ENCODE peak calls at places on chromosomes 1 and 21, in nine cellular contexts. J, C, H, Q, B, A, D, U and N are unnamed samples.

GRCh38 chr1:85200367-85200869 is 398 bp downstream of the SYDE2 start:
- DNase-seq in U (peak), Q (peak), A (peak), H (no peak), D (no peak), C (peak), B (peak), J (peak), N (no peak)

GRCh38 chr1:226809785-226810571 is 60.4 kb upstream of the PSEN2 start:
- DNase-seq in C (no peak), Q (no peak), A (no peak), U (no peak), H (no peak), D (no peak), B (no peak), J (no peak), N (no peak)

GRCh38 chr1:62159940-62160348 is 34.7 kb upstream of the L1TD1 start:
- DNase-seq in J (no peak), C (no peak), A (no peak), H (no peak), B (no peak), D (no peak), U (no peak), Q (no peak), N (no peak)

GRCh38 chr1:187018291-187018690 is 189.5 kb downstream of the PLA2G4A start:
- DNase-seq in J (no peak), B (no peak), D (no peak), H (no peak), A (no peak), Q (no peak), U (no peak), C (no peak), N (no peak)

GRCh38 chr1:203084588-203085527 is 954 bp downstream of the MYOG start:
- DNase-seq in H (no peak), A (no peak), B (no peak), Q (peak), D (no peak), U (no peak), C (peak), J (no peak), N (no peak)

GRCh38 chr1:231419147-231419546 is 2.9 kb downstream of the EGLN1 start:
- DNase-seq in H (no peak), J (no peak), A (no peak), U (no peak), C (no peak), B (no peak), D (no peak), Q (no peak), N (no peak)

GRCh38 chr1:41387667-41388091 is 26.4 kb downstream of the FOXO6 start:
- DNase-seq in J (peak), C (peak), D (peak), H (peak), B (peak), Q (no peak), A (no peak), U (peak), N (peak)

GRCh38 chr1:8152731-8153702 is 126.9 kb upstream of the ERRFI1 start:
- DNase-seq in Q (no peak), C (no peak), D (no peak), J (no peak), A (no peak), U (no peak), B (peak), H (no peak), N (no peak)

GRCh38 chr1:246703581-246703980 is 20.6 kb upstream of the SCCPDH start:
- DNase-seq in H (no peak), D (no peak), U (no peak), B (peak), Q (no peak), J (no peak), C (no peak), A (no peak), N (no peak)

GRCh38 chr21:41142051-41142795 is 25.7 kb upstream of the BACE2 start:
- DNase-seq in C (peak), Q (no peak), U (no peak), B (no peak), J (no peak), A (peak), D (no peak), H (peak), N (no peak)

GRCh38 chr1:235124111-235124510 is 4.5 kb downstream of the TOMM20 start:
- DNase-seq in C (no peak), A (no peak), D (no peak), H (no peak), Q (no peak), B (no peak), J (no peak), U (no peak), N (no peak)

GRCh38 chr21:42350899-42351543 is at the start of gene TFF2:
- DNase-seq in J (no peak), C (no peak), A (no peak), B (no peak), H (no peak), D (no peak), Q (no peak), U (peak), N (no peak)

GRCh38 chr21:34553199-34553952 is 41.4 kb upstream of the KCNE1 start:
- DNase-seq in D (no peak), Q (no peak), B (no peak), H (peak), J (no peak), C (no peak), U (no peak), A (no peak), N (no peak)

GRCh38 chr1:183770816-183771128 is 34.1 kb upstream of the RGL1 start:
- DNase-seq in H (no peak), B (no peak), U (no peak), J (no peak), Q (no peak), D (no peak), C (no peak), A (no peak), N (no peak)

GRCh38 chr1:247357062-247357780 is 25.6 kb upstream of the ZNF496 start:
- DNase-seq in H (peak), J (no peak), U (no peak), B (no peak), Q (no peak), C (peak), D (peak), A (no peak), N (no peak)

GRCh38 chr1:228857611-228858010 is 122.3 kb downstream of the RHOU start:
- DNase-seq in A (no peak), B (no peak), U (no peak), C (no peak), H (no peak), J (no peak), D (no peak), Q (no peak), N (no peak)

GRCh38 chr21:42401164-42401563 is 2.5 kb upstream of the UBASH3A start:
- DNase-seq in C (no peak), Q (no peak), A (no peak), B (no peak), H (peak), D (no peak), J (no peak), U (no peak), N (no peak)

GRCh38 chr21:39313042-39313456 is 383 bp downstream of the BRWD1 start:
- DNase-seq in B (no peak), Q (no peak), H (peak), D (no peak), C (peak), A (peak), U (peak), J (peak), N (no peak)

GRCh38 chr21:29193907-29194306 is 63.5 kb downstream of the MAP3K7CL start:
- DNase-seq in Q (no peak), B (no peak), A (no peak), C (no peak), U (no peak), J (no peak), H (no peak), D (no peak), N (no peak)

GRCh38 chr21:29194342-29194741 is 63.9 kb downstream of the MAP3K7CL start:
- DNase-seq in H (no peak), C (no peak), B (no peak), A (no peak), D (no peak), U (no peak), J (no peak), Q (no peak), N (no peak)

GRCh38 chr21:29190920-29191319 is 60.5 kb downstream of the MAP3K7CL start:
- DNase-seq in U (no peak), Q (peak), J (no peak), C (no peak), B (peak), H (peak), D (no peak), A (no peak), N (no peak)

GRCh38 chr21:29194847-29195246 is 64.4 kb downstream of the MAP3K7CL start:
- DNase-seq in J (no peak), H (peak), C (no peak), U (no peak), A (no peak), D (no peak), Q (no peak), B (no peak), N (no peak)

DNA sequence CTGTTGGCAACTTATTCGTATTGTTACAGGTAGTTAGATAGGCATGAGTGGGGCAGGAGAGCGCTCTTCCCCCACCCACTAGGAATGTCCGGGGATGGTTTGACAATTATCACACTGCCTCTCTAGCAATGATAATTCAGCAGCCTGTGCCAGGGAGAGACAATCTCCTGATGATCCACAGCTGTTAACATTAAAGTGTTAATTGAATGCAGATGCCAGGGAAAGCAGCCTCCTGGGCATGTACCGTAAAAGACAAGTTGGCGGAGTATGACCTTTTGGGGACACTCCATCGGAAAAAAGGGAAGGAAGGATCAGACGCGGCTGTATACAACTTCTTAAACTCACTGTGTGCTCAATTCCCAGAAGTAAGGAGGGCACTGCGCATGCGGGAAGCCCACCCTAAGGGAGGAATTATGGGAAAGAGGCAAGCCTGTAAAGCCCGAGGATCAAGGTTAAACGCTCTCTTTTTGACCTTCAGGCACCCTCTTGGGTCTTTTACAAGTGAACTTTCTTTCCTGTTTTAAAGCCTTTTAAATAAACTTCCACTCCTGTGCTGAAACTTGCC is 62.6 kb downstream of the MAP3K7CL start:
- DNase-seq in J (peak), A (no peak), Q (no peak), D (no peak), H (no peak), B (no peak), C (peak), U (no peak), N (no peak)
- H3K4me3 ChIP-seq in J (peak), A (no peak), Q (no peak), D (no peak), H (no peak), B (peak), C (peak), U (no peak), N (no peak)

GRCh38 chr1:88552226-88552625 is 131.8 kb upstream of the PKN2 start:
- DNase-seq in B (no peak), C (no peak), H (no peak), A (no peak), J (no peak), Q (no peak), U (no peak), D (no peak), N (no peak)
- TF ChIP-seq CTCF in B (no peak), C (no peak), H (no peak), A (no peak), J (peak), Q (peak), U (no peak), D (peak), N (peak)

GRCh38 chr1:39103321-39104157 is 77.4 kb downstream of the NDUFS5 start:
- DNase-seq in J (no peak), Q (no peak), D (no peak), B (no peak), C (no peak), H (peak), U (no peak), A (no peak), N (no peak)

GRCh38 chr1:39105061-39105840 is 79.1 kb downstream of the NDUFS5 start:
- DNase-seq in H (peak), Q (peak), U (peak), B (peak), C (peak), A (peak), J (peak), D (peak), N (no peak)

GRCh38 chr1:39105841-39106765 is 80.0 kb downstream of the NDUFS5 start:
- DNase-seq in D (peak), C (peak), A (peak), B (peak), J (peak), Q (peak), H (peak), U (no peak), N (no peak)

GRCh38 chr1:39104158-39105060 is 78.3 kb downstream of the NDUFS5 start:
- DNase-seq in Q (no peak), B (peak), J (peak), H (peak), A (peak), C (no peak), U (no peak), D (peak), N (no peak)

DNA sequence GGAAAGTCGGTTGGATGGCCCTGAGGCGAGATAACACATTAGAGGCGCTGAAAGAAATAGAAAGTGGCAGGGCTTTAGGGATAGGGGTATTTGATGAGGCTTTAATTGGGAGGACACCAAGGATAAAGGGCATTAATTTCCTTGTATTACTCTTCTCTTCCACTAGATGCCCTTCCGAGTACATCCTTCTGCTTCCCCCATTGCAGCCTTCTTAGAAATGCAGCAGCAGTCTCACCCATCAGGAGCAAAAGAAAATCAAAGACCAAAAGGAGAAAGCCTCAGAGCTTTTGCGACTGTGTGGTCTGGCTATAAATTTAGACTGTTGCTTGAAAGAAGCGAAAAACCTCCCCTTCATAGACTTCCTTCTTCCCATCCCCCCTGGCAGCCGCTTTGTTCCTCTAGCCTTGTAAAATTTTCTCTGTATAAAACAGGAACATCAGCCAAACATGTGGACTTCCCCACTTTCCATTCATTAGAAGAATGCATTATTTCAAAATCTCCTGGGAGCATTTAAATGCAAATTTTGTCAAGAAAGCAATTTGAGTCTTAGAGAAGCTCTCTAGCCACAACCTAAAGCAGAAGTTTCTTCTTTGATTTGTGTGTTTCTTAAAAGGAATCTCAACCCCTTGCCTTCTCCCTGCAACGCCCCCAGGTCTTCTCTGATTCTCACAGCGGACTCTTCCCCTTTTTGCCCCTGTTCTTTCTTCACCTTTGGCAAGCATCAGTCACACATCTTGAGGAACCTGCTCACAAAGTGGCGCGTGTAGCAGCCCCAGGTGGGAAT is 76.6 kb downstream of the NDUFS5 start:
- DNase-seq in Q (peak), H (peak), C (peak), J (peak), A (no peak), B (no peak), D (peak), U (no peak), N (peak)
- H3K4me3 ChIP-seq in Q (no peak), H (no peak), C (no peak), J (no peak), A (no peak), B (no peak), D (no peak), U (no peak), N (no peak)

DNA sequence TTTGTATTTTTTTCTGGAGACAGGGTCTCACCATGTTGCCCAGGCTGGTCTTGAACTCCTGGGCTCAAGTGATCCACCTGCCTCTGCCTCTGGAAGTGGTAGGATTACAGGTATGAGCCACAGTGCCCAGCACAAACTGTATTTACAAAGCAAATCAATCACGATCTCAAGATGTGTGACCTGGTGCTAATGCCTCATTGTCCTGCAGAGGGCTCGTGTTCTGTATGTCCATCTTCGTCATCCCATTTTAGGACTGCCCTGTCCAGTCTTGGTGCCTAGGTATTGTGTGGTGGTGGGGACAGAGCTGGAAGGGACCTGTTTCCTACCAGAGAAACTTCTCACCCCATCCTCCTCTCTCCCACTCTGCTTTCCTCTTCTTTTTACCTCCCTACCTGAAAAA is 20.2 kb downstream of the PROK1 start:
- DNase-seq in B (no peak), J (no peak), D (no peak), Q (no peak), H (no peak), A (no peak), U (no peak), C (no peak), N (no peak)
- TF ChIP-seq CTCF in B (no peak), J (peak), D (no peak), Q (no peak), H (no peak), A (no peak), U (no peak), C (no peak), N (peak)

GRCh38 chr1:241637046-241637590 is 3.1 kb downstream of the CHML start:
- DNase-seq in U (no peak), C (no peak), A (no peak), Q (no peak), B (no peak), J (no peak), H (peak), D (no peak), N (no peak)

GRCh38 chr1:241639040-241639652 is 1.0 kb downstream of the CHML start:
- DNase-seq in J (no peak), Q (peak), H (peak), C (no peak), D (no peak), A (no peak), B (no peak), U (no peak), N (no peak)

GRCh38 chr1:241638091-241638682 is 2.0 kb downstream of the CHML start:
- DNase-seq in J (no peak), B (no peak), H (no peak), U (no peak), A (no peak), D (no peak), Q (no peak), C (no peak), N (no peak)

GRCh38 chr1:241636291-241636690 is 3.9 kb downstream of the CHML start:
- DNase-seq in B (no peak), D (no peak), U (no peak), A (no peak), H (no peak), Q (no peak), C (no peak), J (no peak), N (no peak)

GRCh38 chr1:241637604-241638003 is 2.6 kb downstream of the CHML start:
- DNase-seq in B (no peak), U (no peak), C (no peak), D (no peak), J (no peak), A (no peak), Q (peak), H (no peak), N (no peak)
- H3K4me3 ChIP-seq in B (peak), U (no peak), C (no peak), D (peak), J (no peak), A (peak), Q (peak), H (no peak), N (no peak)

GRCh38 chr1:118247593-118247992 is 62.6 kb upstream of the SPAG17 start:
- DNase-seq in Q (peak), J (no peak), D (no peak), A (no peak), U (no peak), C (no peak), H (peak), B (no peak), N (peak)
- TF ChIP-seq CTCF in Q (peak), J (peak), D (peak), A (no peak), U (no peak), C (no peak), H (peak), B (no peak), N (peak)

DNA sequence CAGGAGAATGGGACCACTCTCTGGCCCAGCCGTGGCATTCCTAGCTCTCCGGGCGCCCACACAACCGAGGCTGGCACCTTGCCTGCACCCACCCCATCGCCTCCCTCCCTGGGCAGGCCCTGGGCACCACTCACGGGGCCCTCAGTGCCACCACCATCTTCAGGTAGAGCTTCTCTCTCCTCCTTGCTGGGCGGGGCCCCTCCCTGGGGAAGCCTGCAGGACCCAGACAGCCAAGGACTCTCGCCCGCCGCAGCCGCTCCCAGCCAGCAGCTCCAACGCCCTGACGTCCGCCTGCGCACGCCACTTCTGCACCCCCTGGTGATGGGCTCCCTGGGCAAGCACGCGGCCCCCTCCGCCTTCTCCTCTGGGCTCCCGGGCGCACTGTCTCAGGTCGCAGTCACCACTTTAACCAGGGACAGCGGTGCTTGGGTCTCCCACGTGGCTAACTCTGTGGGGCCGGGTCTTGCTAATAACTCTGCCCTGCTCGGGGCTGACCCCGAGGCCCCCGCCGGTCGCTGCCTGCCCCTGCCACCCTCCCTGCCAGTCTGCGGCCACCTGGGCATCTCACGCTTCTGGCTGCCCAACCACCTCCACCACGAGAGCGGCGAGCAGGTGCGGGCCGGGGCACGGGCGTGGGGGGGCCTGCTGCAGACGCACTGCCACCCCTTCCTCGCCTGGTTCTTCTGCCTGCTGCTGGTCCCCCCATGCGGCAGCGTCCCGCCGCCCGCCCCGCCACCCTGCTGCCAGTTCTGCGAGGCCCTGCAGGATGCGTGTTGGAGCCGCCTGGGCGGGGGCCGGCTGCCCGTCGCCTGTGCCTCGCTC is 51.3 kb downstream of the COL18A1 start:
- DNase-seq in D (no peak), B (no peak), C (no peak), A (peak), Q (no peak), H (no peak), J (no peak), U (no peak), N (no peak)
- H3K4me3 ChIP-seq in D (no peak), B (peak), C (peak), A (peak), Q (no peak), H (no peak), J (no peak), U (peak), N (no peak)